ENCODE peak calls at places on chromosomes 1 and 21, in five cellular contexts. M is thyroid gland, J is transverse colon, P is foreskin fibroblast, B is sigmoid colon. E is an unnamed sample.

GRCh38 chr1:19504796-19505693 is 19.7 kb upstream of the CAPZB start:
- DNase-seq in B (peak; percentile 79), M (no peak), P (peak; percentile 71), J (no peak), E (no peak)

GRCh38 chr1:235741294-235741693 is 91.7 kb upstream of the GNG4 start:
- DNase-seq in P (peak; percentile 68), B (no peak), J (no peak), M (no peak), E (peak; percentile 25)

GRCh38 chr1:211236633-211237321 is 22.4 kb upstream of the RCOR3 start:
- DNase-seq in M (no peak), J (no peak), B (no peak), P (no peak), E (no peak)

GRCh38 chr1:171801395-171801990 is 20.0 kb downstream of the METTL13 start:
- DNase-seq in M (peak; percentile 31), P (no peak), J (no peak), B (no peak), E (peak; percentile 41)

GRCh38 chr1:67189953-67190352 is 23.7 kb downstream of the IL23R start:
- DNase-seq in J (no peak), M (no peak), P (no peak), B (no peak), E (no peak)

GRCh38 chr1:173315296-173315695 is 108.2 kb upstream of the TNFSF4 start:
- DNase-seq in M (no peak), P (no peak), J (no peak), B (no peak), E (no peak)

GRCh38 chr1:115118086-115118485 is 28.8 kb upstream of the TSPAN2 start:
- DNase-seq in J (no peak), P (no peak), M (no peak), B (no peak), E (no peak)

GRCh38 chr1:216566809-216567208 is 143.6 kb upstream of the USH2A start:
- DNase-seq in P (peak; percentile 7), J (no peak), M (no peak), B (no peak), E (peak; percentile 4)

GRCh38 chr21:41630249-41630648 is 122.3 kb upstream of the TMPRSS2 start:
- DNase-seq in P (peak; percentile 67), J (peak; percentile 76), M (no peak), B (no peak), E (peak; percentile 88)

GRCh38 chr1:85313888-85314696 is 37.7 kb upstream of the BCL10 start:
- DNase-seq in M (peak; percentile 15), J (no peak), P (peak; percentile 95), B (no peak), E (peak; percentile 88)

GRCh38 chr1:117370071-117370470 is 2.8 kb downstream of the MAN1A2 start:
- DNase-seq in P (no peak), J (no peak), M (no peak), B (no peak), E (no peak)

GRCh38 chr1:185886046-185886445 is 151.9 kb downstream of the HMCN1 start:
- DNase-seq in P (no peak), J (no peak), M (no peak), B (no peak), E (no peak)

GRCh38 chr1:228370439-228370940 is 36.1 kb downstream of the TRIM11 start:
- DNase-seq in P (no peak), M (no peak), B (peak; percentile 60), J (no peak), E (no peak)

GRCh38 chr1:74513901-74514300 is 1.5 kb upstream of the LRRC53 start:
- DNase-seq in B (no peak), M (no peak), P (no peak), J (no peak), E (no peak)

GRCh38 chr1:6086358-6086757 is 40.7 kb downstream of the KCNAB2 start:
- DNase-seq in M (no peak), B (no peak), P (no peak), J (no peak), E (no peak)

GRCh38 chr21:35116777-35117176 is 67.7 kb upstream of the RUNX1 start:
- DNase-seq in J (no peak), M (no peak), P (no peak), B (no peak), E (no peak)

GRCh38 chr1:24975391-24975790 is 45.3 kb upstream of the RUNX3 start:
- DNase-seq in P (no peak), J (no peak), M (no peak), B (no peak), E (no peak)

GRCh38 chr1:231776006-231776707 is 149.6 kb downstream of the DISC1 start:
- DNase-seq in B (no peak), J (no peak), M (no peak), P (peak; percentile 69), E (no peak)

GRCh38 chr1:224500802-224501201 is 66.2 kb upstream of the WDR26 start:
- DNase-seq in P (no peak), M (no peak), J (no peak), B (no peak), E (no peak)

GRCh38 chr1:77313491-77313890 is 31.7 kb downstream of the AK5 start:
- DNase-seq in J (no peak), M (peak; percentile 1), P (no peak), B (no peak), E (peak; percentile 11)

GRCh38 chr1:184574588-184574987 is 180.1 kb downstream of the EDEM3 start:
- DNase-seq in J (no peak), M (no peak), B (no peak), P (no peak), E (no peak)

GRCh38 chr1:25650219-25650576 is 33.6 kb downstream of the MAN1C1 start:
- DNase-seq in J (no peak), B (no peak), M (no peak), P (no peak), E (no peak)

GRCh38 chr1:42335809-42336518 is 929 bp upstream of the FOXJ3 start:
- DNase-seq in P (peak; percentile 52), M (peak; percentile 10), J (no peak), B (no peak), E (no peak)

GRCh38 chr1:42336978-42337377 is 1.9 kb upstream of the FOXJ3 start:
- DNase-seq in M (no peak), J (no peak), P (no peak), B (no peak), E (no peak)

GRCh38 chr1:42340898-42341297 is 5.9 kb upstream of the FOXJ3 start:
- DNase-seq in B (no peak), P (no peak), M (no peak), J (no peak), E (no peak)

GRCh38 chr1:42343049-42343448 is 8.0 kb upstream of the FOXJ3 start:
- DNase-seq in J (no peak), B (no peak), M (no peak), P (no peak), E (no peak)

GRCh38 chr1:42340093-42340492 is 5.1 kb upstream of the FOXJ3 start:
- DNase-seq in P (peak; percentile 21), J (peak; percentile 30), B (no peak), M (no peak), E (no peak)
- H3K4me3 ChIP-seq in P (no peak overlapping the region), J (no peak overlapping the region), B (no peak overlapping the region), M (no peak overlapping the region), E (no peak overlapping the region)

GRCh38 chr1:99728494-99729235 is 37.8 kb downstream of the FRRS1 start:
- DNase-seq in J (no peak), M (no peak), P (peak; percentile 17), B (no peak), E (no peak)
- TF ChIP-seq CTCF in J (peak; percentile 32), M (no peak), P (peak; percentile 30), B (no peak), E (peak; percentile 47)

DNA sequence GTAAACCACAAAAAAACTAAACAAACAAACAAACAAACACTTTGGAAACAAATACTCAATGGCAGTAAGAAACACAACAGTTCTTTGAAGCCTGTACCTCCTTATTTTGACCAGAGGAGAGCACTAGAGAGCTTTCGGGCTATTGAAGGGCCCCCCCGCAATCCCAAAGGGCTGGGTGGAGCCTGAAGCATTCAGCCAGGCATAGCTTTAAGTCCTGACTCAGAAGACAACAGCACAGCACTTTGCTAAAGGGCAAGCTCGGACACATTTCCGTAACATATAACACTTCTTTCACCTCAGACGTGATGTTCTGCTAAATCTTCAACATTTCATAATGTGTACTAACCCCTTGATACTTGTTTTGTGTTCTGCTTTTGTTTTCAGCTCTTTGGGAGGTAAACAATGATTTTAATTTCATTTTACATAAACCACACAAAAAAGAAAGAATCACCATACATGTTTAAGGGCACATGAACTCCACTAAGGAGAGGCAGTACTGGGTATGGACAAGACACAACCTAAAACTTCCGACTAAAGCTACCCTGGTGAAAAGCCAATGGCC is 9.7 kb upstream of the SHCBP1L start:
- DNase-seq in M (peak; percentile 84), J (peak; percentile 81), B (peak; percentile 94), P (peak; percentile 87), E (peak; percentile 82)
- H3K4me3 ChIP-seq in M (no peak overlapping the region), J (peak overlapping the region; percentile 9), B (peak overlapping the region; percentile 26), P (peak overlapping the region; percentile 17), E (peak overlapping the region; percentile 18)

DNA sequence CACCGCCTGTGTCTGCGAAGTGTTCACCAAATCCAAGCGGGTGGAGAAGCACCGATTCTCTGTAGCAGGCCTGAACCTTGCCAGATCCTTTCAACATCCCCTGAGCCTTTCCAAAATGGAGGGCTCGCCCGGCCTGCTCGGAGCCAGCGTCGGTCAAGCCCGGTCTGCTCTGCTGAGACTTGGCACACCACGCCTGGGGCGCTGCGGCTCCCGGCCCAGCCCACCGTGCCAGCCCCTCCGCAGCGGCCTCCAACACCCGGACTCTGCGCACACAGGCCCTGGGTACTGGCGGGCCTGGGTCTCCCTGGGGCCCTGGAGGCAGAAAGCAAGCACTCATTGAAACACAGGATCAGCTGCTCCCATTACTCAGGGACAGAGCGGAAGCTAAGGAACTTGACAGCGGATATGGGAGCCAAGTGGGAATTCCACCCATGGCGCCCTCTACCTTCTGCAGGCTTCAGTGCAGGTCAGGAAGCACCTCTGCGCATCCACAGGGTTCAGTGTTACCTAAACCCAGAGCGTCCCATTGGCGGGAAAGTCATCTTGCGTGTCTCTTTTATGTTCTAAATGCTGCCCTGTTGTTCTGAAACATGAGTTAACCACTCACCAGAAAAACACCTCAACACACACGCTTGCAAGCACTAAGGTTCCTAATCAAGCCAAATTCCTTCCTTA is 159.9 kb downstream of the ZBTB18 start:
- DNase-seq in B (no peak), J (no peak), P (no peak), M (no peak), E (no peak)
- TF ChIP-seq CTCF in B (no peak), J (peak; percentile 33), P (no peak), M (no peak), E (peak; percentile 52)

GRCh38 chr21:15061747-15062146 is 3.1 kb downstream of the NRIP1 start:
- DNase-seq in J (no peak), M (no peak), P (no peak), B (no peak), E (no peak)
- H3K4me3 ChIP-seq in J (peak overlapping the region; percentile 99), M (no peak overlapping the region), P (no peak overlapping the region), B (no peak overlapping the region), E (peak overlapping the region; percentile 86)

DNA sequence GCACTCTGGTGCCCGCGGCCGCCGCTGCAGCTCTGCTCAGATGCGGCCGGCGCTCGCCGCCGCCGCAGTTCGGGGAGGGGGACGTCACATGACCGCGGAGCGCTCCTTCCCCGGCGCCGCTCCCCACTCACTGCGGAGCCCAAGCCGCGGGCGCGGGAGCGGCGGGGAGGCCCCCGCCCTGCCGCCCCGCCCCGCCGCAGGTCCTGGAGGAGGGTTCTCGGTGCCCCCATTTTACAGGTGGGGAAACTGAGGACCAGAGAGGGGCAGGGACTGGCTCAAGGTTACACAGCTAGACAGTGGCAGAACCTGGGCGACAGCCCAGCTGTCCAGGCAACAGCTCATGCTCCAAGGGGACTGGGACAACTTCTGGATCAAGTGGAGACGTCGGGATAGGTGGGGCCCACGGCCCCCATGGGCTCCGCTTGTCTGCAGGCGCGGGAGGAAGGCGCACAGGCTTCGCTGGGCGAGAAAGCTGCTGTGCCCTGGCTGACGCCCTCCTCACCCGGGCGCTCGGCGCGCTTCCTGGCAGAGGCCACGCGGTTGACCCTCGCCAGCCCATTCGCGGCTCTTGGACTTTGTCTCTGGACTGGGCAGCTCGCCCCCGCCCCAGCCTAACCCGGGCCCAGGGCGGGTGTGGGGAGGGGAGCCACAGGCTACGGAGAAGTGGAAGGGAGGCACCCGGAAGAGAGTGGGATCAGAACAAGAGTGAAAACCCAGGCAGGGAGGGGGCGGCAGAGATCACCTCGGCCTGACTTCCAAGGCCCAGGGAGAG is at the start of gene RAP1GAP:
- DNase-seq in M (peak; percentile 69), P (no peak), B (peak; percentile 59), J (peak; percentile 52), E (no peak)
- TF ChIP-seq CTCF in M (no peak), P (no peak), B (no peak), J (peak; percentile 4), E (no peak)

E was measured in HFF-Myc.